ENCODE peak calls at places on chromosomes 3 and 15, in ten cellular contexts. K is heart left ventricle, M is cardiac muscle cell, T is IMR-90, N is body of pancreas, W is AG04450, O is endodermal cell, F is stomach, A is HepG2, R is uterus. D is an unnamed sample.

GRCh38 chr3:4670352-4670751 is 177.2 kb downstream of the ITPR1 start:
- DNase-seq in T (no peak), R (no peak), N (no peak), W (no peak), F (no peak), M (peak; percentile 25), O (peak; percentile 75), K (no peak), A (peak; percentile 5), D (no peak)

GRCh38 chr3:160921020-160921635 is 165.1 kb downstream of the PPM1L start:
- DNase-seq in R (no peak), M (peak; percentile 51), O (peak; percentile 60), T (peak; percentile 39), W (no peak), N (peak; percentile 26), K (no peak), F (peak; percentile 30), A (peak; percentile 30), D (no peak)

GRCh38 chr3:150227839-150228238 is 180.3 kb upstream of the TSC22D2 start:
- DNase-seq in T (peak; percentile 69), M (peak; percentile 90), N (peak; percentile 47), R (no peak), K (no peak), O (peak; percentile 96), F (peak; percentile 37), A (peak; percentile 62), W (no peak), D (peak; percentile 9)

GRCh38 chr3:14274999-14275961 is 96.7 kb downstream of the LSM3 start:
- DNase-seq in W (no peak), K (no peak), T (no peak), N (no peak), M (peak; percentile 42), O (peak; percentile 78), R (no peak), F (no peak), A (peak; percentile 32), D (no peak)

GRCh38 chr3:60339310-60339709 is 911.9 kb downstream of the FHIT start:
- DNase-seq in K (no peak), W (no peak), A (no peak), F (no peak), O (no peak), T (no peak), N (no peak), M (peak; percentile 63), R (no peak), D (no peak)

GRCh38 chr3:17357035-17357710 is 385.3 kb downstream of the TBC1D5 start:
- DNase-seq in N (no peak), R (no peak), T (no peak), A (no peak), M (no peak), K (no peak), W (no peak), O (no peak), F (no peak), D (no peak)

GRCh38 chr15:99408236-99409096 is 157.2 kb downstream of the LRRC28 start:
- DNase-seq in F (no peak), K (no peak), M (no peak), R (no peak), A (no peak), O (no peak), W (peak; percentile 46), N (no peak), T (peak; percentile 86), D (no peak)

GRCh38 chr15:20407553-20407952 is 134.0 kb downstream of the GOLGA6L6 start:
- DNase-seq in A (no peak), F (no peak), R (no peak), N (no peak), O (no peak), K (no peak), W (no peak), M (no peak), T (no peak), D (no peak)

GRCh38 chr15:32794973-32795372 is 77.2 kb downstream of the GREM1 start:
- DNase-seq in T (peak; percentile 29), R (no peak), K (no peak), M (no peak), O (no peak), F (no peak), N (no peak), W (no peak), A (peak; percentile 29), D (no peak)

GRCh38 chr3:69161587-69162196 is 39.3 kb upstream of the LMOD3 start:
- DNase-seq in N (peak; percentile 23), R (peak; percentile 27), T (peak; percentile 53), O (no peak), K (no peak), F (no peak), W (peak; percentile 7), A (peak; percentile 43), M (peak; percentile 66), D (peak; percentile 13)

GRCh38 chr3:165725296-165725695 is 111.9 kb downstream of the BCHE start:
- DNase-seq in O (no peak), F (no peak), M (no peak), K (no peak), W (no peak), R (no peak), A (no peak), T (no peak), N (no peak), D (no peak)

GRCh38 chr15:97235285-97235985 is 725.1 kb upstream of the ARRDC4 start:
- DNase-seq in K (no peak), T (peak; percentile 39), M (peak; percentile 75), R (peak; percentile 65), F (peak; percentile 64), O (peak; percentile 85), W (no peak), N (peak; percentile 67), A (peak; percentile 30), D (no peak)

GRCh38 chr3:139388077-139388476 is 1.4 kb downstream of the COPB2 start:
- DNase-seq in M (no peak), K (no peak), W (no peak), N (no peak), T (no peak), A (no peak), O (no peak), F (no peak), R (no peak), D (no peak)
- H3K4me3 ChIP-seq in M (peak overlapping the region; percentile 65), K (peak overlapping the region; percentile 82), W (peak overlapping the region; percentile 94), N (no peak overlapping the region), T (peak overlapping the region; percentile 72), A (peak overlapping the region; percentile 91), O (peak overlapping the region; percentile 100), F (peak overlapping the region; percentile 74), R (no peak overlapping the region), D (peak overlapping the region; percentile 91)

DNA sequence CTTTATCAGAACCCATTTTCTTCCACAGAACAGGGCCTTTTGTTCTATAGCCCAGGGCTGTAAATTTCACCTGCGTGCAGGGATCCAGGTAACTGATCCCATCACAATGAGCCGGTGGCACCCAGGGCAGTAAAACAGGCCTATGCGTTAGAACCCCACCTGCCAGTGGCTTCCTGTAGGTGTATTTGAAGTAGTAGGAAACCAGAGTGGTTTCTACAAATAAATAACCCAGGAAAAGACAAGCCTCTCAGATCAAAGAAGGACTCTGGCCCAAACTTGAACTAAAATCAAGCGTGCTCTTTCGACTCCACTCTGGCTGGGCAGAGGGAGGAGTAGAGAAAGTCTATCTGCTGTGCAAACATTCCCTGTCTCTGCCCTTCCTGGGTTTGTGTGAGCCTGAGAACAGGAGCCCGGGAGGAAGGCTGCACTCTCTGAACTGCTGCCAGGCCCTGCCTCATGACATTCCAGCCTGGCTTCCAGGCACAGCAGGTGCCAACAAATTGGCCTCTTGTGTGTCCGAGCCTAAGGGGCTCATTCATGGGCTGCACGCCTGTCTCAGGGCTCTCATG is 77.7 kb downstream of the CEMIP start:
- DNase-seq in A (peak; percentile 97), R (peak; percentile 43), F (peak; percentile 70), K (peak; percentile 75), T (no peak), M (no peak), W (no peak), N (peak; percentile 73), O (peak; percentile 73), D (no peak)
- TF ChIP-seq CTCF in A (no peak), R (no peak), F (no peak), K (no peak), T (no peak), M (no peak), W (no peak), N (no peak), O (no peak), D (no peak)

GRCh38 chr3:173399001-173399400 is 1.5 kb downstream of the NLGN1 start:
- DNase-seq in R (no peak), W (no peak), F (no peak), M (no peak), K (no peak), N (no peak), A (no peak), O (no peak), T (no peak), D (no peak)

GRCh38 chr3:173398111-173398479 is 551 bp downstream of the NLGN1 start:
- DNase-seq in W (no peak), A (no peak), R (peak; percentile 21), K (peak; percentile 67), F (no peak), O (no peak), T (no peak), M (peak; percentile 30), N (no peak), D (no peak)

GRCh38 chr3:173396191-173397041 is 1.1 kb upstream of the NLGN1 start:
- DNase-seq in F (no peak), O (peak; percentile 77), W (no peak), N (no peak), M (peak; percentile 18), K (no peak), R (peak; percentile 20), A (no peak), T (no peak), D (no peak)

GRCh38 chr3:173395412-173396181 is 1.9 kb upstream of the NLGN1 start:
- DNase-seq in A (no peak), R (peak; percentile 83), K (peak; percentile 91), F (peak; percentile 78), W (peak; percentile 39), T (peak; percentile 74), M (peak; percentile 93), O (peak; percentile 93), N (peak; percentile 70), D (peak; percentile 63)

GRCh38 chr3:173397161-173398110 is at the start of gene NLGN1:
- DNase-seq in F (peak; percentile 52), N (peak; percentile 33), K (peak; percentile 83), W (peak; percentile 11), O (peak; percentile 88), M (peak; percentile 84), A (no peak), T (peak; percentile 72), R (peak; percentile 67), D (no peak)
- H3K27me3 ChIP-seq in F (no peaks in the 10 kb centered on the region), N (no peaks in the 10 kb centered on the region), K (peaks cover 42% of the 10 kb centered on the region), W (peaks cover 28% of the 10 kb centered on the region), O (peaks cover 22% of the 10 kb centered on the region), M (peaks cover 20% of the 10 kb centered on the region), A (peaks cover 21% of the 10 kb centered on the region), T (peaks cover 3% of the 10 kb centered on the region), R (no peaks in the 10 kb centered on the region), D (peaks cover 4% of the 10 kb centered on the region)

DNA sequence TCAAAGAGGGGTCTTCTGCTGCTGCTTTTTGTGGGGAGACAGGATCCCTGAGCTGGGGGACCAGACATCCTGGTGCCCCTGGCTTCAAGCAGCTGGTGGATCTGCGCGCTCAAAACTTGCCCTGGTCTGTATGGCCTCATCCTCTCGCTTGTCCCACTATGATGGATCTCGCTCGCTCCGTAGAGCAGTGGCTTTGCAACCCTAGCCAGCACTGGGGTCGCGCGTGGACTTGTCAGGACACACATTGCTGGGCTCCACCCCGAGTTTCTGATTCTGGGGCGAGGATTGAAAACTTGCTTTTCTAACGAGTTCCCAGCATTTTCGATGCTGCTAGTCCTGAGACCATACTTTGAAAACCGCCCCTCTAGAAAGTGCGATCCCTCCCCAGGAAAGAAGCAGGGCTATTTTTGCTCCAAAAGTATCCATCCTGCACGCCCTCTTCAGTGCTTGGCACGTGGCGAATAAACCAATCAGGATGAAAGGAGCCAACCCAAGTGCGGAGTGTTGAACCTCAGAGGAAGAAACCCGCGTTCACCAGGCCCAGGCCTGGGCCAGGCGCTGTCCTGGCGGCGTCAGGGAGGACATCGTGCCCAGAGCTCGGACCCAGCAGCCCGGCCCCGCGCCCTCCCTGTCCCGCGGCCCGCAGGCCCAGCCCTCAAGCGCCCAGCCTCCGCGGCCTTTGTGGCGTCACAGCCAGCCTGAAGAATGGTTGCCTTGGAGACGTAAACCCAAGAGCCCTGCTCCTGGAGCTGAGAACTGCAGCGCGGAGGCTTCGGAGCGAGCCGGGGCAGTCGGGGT is at the start of gene CFAP100:
- DNase-seq in W (no peak), M (peak; percentile 84), A (no peak), T (peak; percentile 15), F (peak; percentile 44), O (peak; percentile 93), N (no peak), K (no peak), R (no peak), D (no peak)
- H3K4me3 ChIP-seq in W (peak within 1 kb of the TSS; percentile 7), M (peak within 1 kb of the TSS; percentile 9), A (no peak within 1 kb of the TSS), T (no peak within 1 kb of the TSS), F (peak within 1 kb of the TSS; percentile 32), O (peak within 1 kb of the TSS; percentile 64), N (no peak within 1 kb of the TSS), K (peak within 1 kb of the TSS; percentile 30), R (no peak within 1 kb of the TSS), D (no peak within 1 kb of the TSS)